ENCODE peak calls at places on chromosomes 1 and 21, in ten cellular contexts. I is substantia nigra, S is brain microvascular endothelial cell, L is psoas muscle, U is mesenchymal stem cell, R is RWPE1, E is colonic mucosa, F is H9, T is fibroblast of lung, W is stomach. J is an unnamed sample.

GRCh38 chr1:89065077-89065868 is at the start of gene GBP1:
- DNase-seq in I (no peak), S (peak), L (no peak), U (peak), R (peak), E (no peak), F (no peak), T (peak), W (no peak), J (peak)

GRCh38 chr21:29849735-29850176 is 90.0 kb downstream of the GRIK1 start:
- DNase-seq in I (peak), S (peak), L (no peak), U (peak), R (peak), E (peak), F (peak), T (peak), W (peak), J (peak)

GRCh38 chr1:119338757-119339156 is 29.8 kb upstream of the HAO2 start:
- DNase-seq in I (no peak), S (no peak), L (no peak), U (no peak), R (no peak), E (no peak), F (no peak), T (no peak), W (no peak), J (no peak)

GRCh38 chr1:55337801-55338447 is 122.8 kb upstream of the USP24 start:
- DNase-seq in I (no peak), S (peak), L (no peak), U (peak), R (peak), E (peak), F (peak), T (peak), W (no peak), J (peak)

GRCh38 chr1:107691542-107691941 is 273.4 kb downstream of the VAV3 start:
- DNase-seq in I (no peak), S (no peak), L (no peak), U (no peak), R (peak), E (no peak), F (no peak), T (no peak), W (no peak), J (peak)

GRCh38 chr1:154726903-154727302 is 118.9 kb upstream of the ADAR start:
- DNase-seq in I (no peak), S (no peak), L (no peak), U (no peak), R (no peak), E (no peak), F (peak), T (no peak), W (no peak), J (no peak)

GRCh38 chr1:50156241-50157010 is 47.7 kb downstream of the ELAVL4 start:
- DNase-seq in I (no peak), S (no peak), L (no peak), U (no peak), R (no peak), E (no peak), F (no peak), T (no peak), W (no peak), J (peak)

GRCh38 chr1:203039609-203040517 is 13.6 kb downstream of the PPFIA4 start:
- DNase-seq in I (no peak), S (no peak), L (no peak), U (peak), R (no peak), E (no peak), F (peak), T (no peak), W (no peak), J (peak)

GRCh38 chr1:160830321-160831153 is 32.1 kb downstream of the CD244 start:
- DNase-seq in I (no peak), S (peak), L (peak), U (peak), R (peak), E (peak), F (peak), T (no peak), W (peak), J (peak)

GRCh38 chr1:233673947-233674431 is 60.1 kb downstream of the KCNK1 start:
- DNase-seq in I (no peak), S (no peak), L (no peak), U (no peak), R (no peak), E (no peak), F (no peak), T (no peak), W (no peak), J (no peak)

GRCh38 chr1:188668083-188668482 is 1809.6 kb downstream of the BRINP3 start:
- DNase-seq in I (no peak), S (no peak), L (no peak), U (no peak), R (peak), E (no peak), F (peak), T (no peak), W (no peak), J (no peak)

GRCh38 chr21:45361033-45361997 is 43.6 kb upstream of the COL18A1 start:
- DNase-seq in I (no peak), S (no peak), L (peak), U (no peak), R (no peak), E (no peak), F (no peak), T (no peak), W (no peak), J (no peak)

GRCh38 chr1:231161711-231162299 is at the start of gene TRIM67:
- DNase-seq in I (no peak), S (no peak), L (no peak), U (peak), R (no peak), E (no peak), F (peak), T (peak), W (no peak), J (no peak)

GRCh38 chr1:59020151-59020997 is 236.5 kb upstream of the JUN start:
- DNase-seq in I (no peak), S (peak), L (peak), U (peak), R (peak), E (peak), F (no peak), T (peak), W (peak), J (peak)

GRCh38 chr1:183285746-183286145 is 99.7 kb downstream of the LAMC2 start:
- DNase-seq in I (no peak), S (peak), L (no peak), U (peak), R (no peak), E (no peak), F (no peak), T (no peak), W (no peak), J (no peak)

GRCh38 chr1:167661527-167662436 is 31.8 kb downstream of the RCSD1 start:
- DNase-seq in I (no peak), S (peak), L (no peak), U (peak), R (peak), E (no peak), F (no peak), T (peak), W (no peak), J (peak)
- H3K27ac ChIP-seq in I (no peak), S (no peak), L (peak), U (peak), R (peak), E (peak), F (no peak), T (no peak), W (peak), J (peak)

GRCh38 chr1:236502972-236503639 is 20.7 kb upstream of the LGALS8 start:
- DNase-seq in I (peak), S (peak), L (peak), U (peak), R (peak), E (peak), F (peak), T (peak), W (peak), J (peak)

GRCh38 chr1:236501093-236501492 is 22.7 kb upstream of the LGALS8 start:
- DNase-seq in I (no peak), S (no peak), L (no peak), U (no peak), R (no peak), E (no peak), F (no peak), T (no peak), W (no peak), J (no peak)

GRCh38 chr1:236497908-236498307 is 25.9 kb upstream of the LGALS8 start:
- DNase-seq in I (no peak), S (no peak), L (no peak), U (no peak), R (no peak), E (no peak), F (no peak), T (no peak), W (no peak), J (no peak)

GRCh38 chr1:236507022-236507700 is 16.6 kb upstream of the LGALS8 start:
- DNase-seq in I (no peak), S (peak), L (no peak), U (no peak), R (no peak), E (no peak), F (no peak), T (no peak), W (peak), J (no peak)

GRCh38 chr1:236502579-236502971 is 21.2 kb upstream of the LGALS8 start:
- DNase-seq in I (no peak), S (peak), L (no peak), U (peak), R (no peak), E (no peak), F (no peak), T (no peak), W (no peak), J (peak)
- H3K27ac ChIP-seq in I (no peak), S (peak), L (no peak), U (peak), R (no peak), E (no peak), F (peak), T (no peak), W (peak), J (no peak)

GRCh38 chr1:1833456-1833855 is 55.2 kb upstream of the NADK start:
- DNase-seq in I (no peak), S (no peak), L (no peak), U (no peak), R (no peak), E (no peak), F (no peak), T (no peak), W (no peak), J (no peak)
- H3K27ac ChIP-seq in I (peak), S (peak), L (no peak), U (peak), R (peak), E (no peak), F (no peak), T (peak), W (no peak), J (no peak)

GRCh38 chr1:207813946-207814345 is 62.1 kb downstream of the CD46 start:
- DNase-seq in I (no peak), S (no peak), L (peak), U (no peak), R (no peak), E (no peak), F (no peak), T (no peak), W (peak), J (no peak)
- H3K27ac ChIP-seq in I (peak), S (no peak), L (peak), U (no peak), R (no peak), E (no peak), F (no peak), T (no peak), W (peak), J (no peak)

DNA sequence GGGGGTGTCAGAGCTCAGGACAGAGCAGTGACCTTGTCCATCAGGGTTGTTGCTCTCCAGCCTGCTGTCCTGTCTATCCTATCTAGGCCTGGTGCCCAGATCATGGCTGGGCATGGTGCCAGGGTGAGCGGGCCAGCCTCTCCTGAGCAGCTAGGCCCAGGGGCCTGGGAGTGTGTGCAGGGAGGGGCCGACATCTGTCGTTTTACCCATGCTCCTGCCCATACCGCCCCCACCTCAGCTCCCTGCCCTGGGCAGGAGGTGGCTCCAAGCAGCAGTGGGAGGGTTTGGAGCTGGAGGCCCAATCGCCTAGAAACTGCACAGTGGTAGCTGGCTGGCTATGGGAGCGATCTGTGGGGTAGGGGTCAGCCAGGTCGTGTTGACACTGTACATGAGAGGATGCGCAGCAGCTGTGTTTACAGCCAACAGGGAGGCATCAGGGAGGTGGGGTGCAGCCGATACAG is 6.5 kb downstream of the INSRR start:
- DNase-seq in I (peak), S (no peak), L (peak), U (peak), R (no peak), E (peak), F (no peak), T (peak), W (peak), J (no peak)
- H3K27ac ChIP-seq in I (no peak), S (no peak), L (peak), U (no peak), R (no peak), E (no peak), F (no peak), T (no peak), W (no peak), J (no peak)

GRCh38 chr1:210237514-210237913 is 4.9 kb downstream of the SERTAD4 start:
- DNase-seq in I (no peak), S (no peak), L (no peak), U (no peak), R (no peak), E (no peak), F (no peak), T (peak), W (no peak), J (no peak)

GRCh38 chr1:210237981-210238380 is 5.4 kb downstream of the SERTAD4 start:
- DNase-seq in I (no peak), S (no peak), L (no peak), U (no peak), R (no peak), E (no peak), F (no peak), T (no peak), W (no peak), J (no peak)

GRCh38 chr1:210236386-210236839 is 3.8 kb downstream of the SERTAD4 start:
- DNase-seq in I (no peak), S (peak), L (no peak), U (peak), R (no peak), E (no peak), F (no peak), T (peak), W (no peak), J (no peak)

GRCh38 chr1:210235363-210236053 is 2.9 kb downstream of the SERTAD4 start:
- DNase-seq in I (no peak), S (no peak), L (no peak), U (no peak), R (no peak), E (no peak), F (no peak), T (no peak), W (no peak), J (no peak)

GRCh38 chr1:210236840-210237409 is 4.3 kb downstream of the SERTAD4 start:
- DNase-seq in I (peak), S (peak), L (peak), U (peak), R (no peak), E (no peak), F (no peak), T (peak), W (no peak), J (no peak)
- H3K27ac ChIP-seq in I (peak), S (peak), L (peak), U (peak), R (peak), E (peak), F (no peak), T (no peak), W (peak), J (no peak)

J was measured in mammary epithelial cell.